ENCODE peak calls at places on chromosomes 11 and 22, in eight cellular contexts. B is breast epithelium, G is esophagus muscularis mucosa, J is transverse colon, M is upper lobe of left lung, Q is spleen, F is HCT116, I is stomach. R is an unnamed sample.

GRCh38 chr22:35258144-35258988 is 1.1 kb downstream of the HMGXB4 start:
- DNase-seq in J (peak), G (no peak), I (no peak), Q (no peak), M (no peak), B (no peak), F (no peak), R (no peak)

GRCh38 chr11:14336507-14337503 is 22.2 kb downstream of the RRAS2 start:
- DNase-seq in F (peak), J (no peak), I (no peak), Q (no peak), M (no peak), G (no peak), B (no peak), R (no peak)

GRCh38 chr11:63493127-63493526 is 2.2 kb upstream of the PLAAT5 start:
- DNase-seq in I (no peak), B (no peak), J (no peak), G (no peak), Q (no peak), M (no peak), F (no peak), R (no peak)

GRCh38 chr11:92224394-92225205 is at the start of gene FAT3:
- DNase-seq in G (no peak), I (no peak), F (no peak), B (no peak), Q (no peak), J (no peak), M (no peak), R (no peak)

GRCh38 chr11:107752954-107753822 is 41.3 kb upstream of the SLN start:
- DNase-seq in J (no peak), G (no peak), M (no peak), I (no peak), Q (no peak), F (no peak), B (no peak), R (no peak)

GRCh38 chr11:113148652-113149051 is 165.7 kb upstream of the TTC12 start:
- DNase-seq in I (no peak), Q (no peak), B (no peak), F (no peak), M (no peak), J (no peak), G (no peak), R (no peak)

GRCh38 chr11:3671334-3672254 is at the start of gene CHRNA10:
- DNase-seq in J (no peak), F (no peak), G (no peak), Q (no peak), B (no peak), M (no peak), I (no peak), R (no peak)

GRCh38 chr11:125062931-125063428 is at the start of gene SLC37A2:
- DNase-seq in G (peak), F (no peak), J (peak), B (no peak), M (peak), Q (peak), I (peak), R (peak)

GRCh38 chr11:34656062-34656720 is 35.3 kb downstream of the EHF start:
- DNase-seq in J (no peak), I (no peak), M (no peak), B (no peak), F (no peak), Q (no peak), G (no peak), R (no peak)

GRCh38 chr22:38570841-38571364 is 920 bp upstream of the DMC1 start:
- DNase-seq in Q (peak), J (peak), F (peak), B (no peak), M (peak), G (no peak), I (peak), R (peak)

GRCh38 chr22:27050771-27051170 is 393.4 kb downstream of the MIAT start:
- DNase-seq in B (no peak), F (no peak), G (no peak), M (no peak), I (no peak), J (no peak), Q (no peak), R (no peak)

GRCh38 chr11:69524291-69524882 is 42.9 kb downstream of the LINC01488 start:
- DNase-seq in Q (peak), I (no peak), B (peak), J (no peak), G (no peak), F (no peak), M (peak), R (peak)

GRCh38 chr11:28448186-28448585 is 340.0 kb downstream of the METTL15 start:
- DNase-seq in Q (no peak), I (no peak), B (no peak), F (no peak), J (no peak), G (no peak), M (no peak), R (no peak)

GRCh38 chr11:113168804-113169342 is 145.5 kb upstream of the TTC12 start:
- DNase-seq in G (no peak), Q (no peak), I (no peak), M (no peak), B (no peak), J (no peak), F (no peak), R (no peak)

GRCh38 chr11:100687032-100687629 is at the start of gene ARHGAP42:
- DNase-seq in J (peak), M (peak), F (no peak), Q (peak), I (peak), B (peak), G (no peak), R (peak)

GRCh38 chr22:37632174-37633081 is 7.0 kb upstream of the SH3BP1 start:
- DNase-seq in F (no peak), B (no peak), J (no peak), I (no peak), M (no peak), G (no peak), Q (peak), R (peak)

GRCh38 chr11:112260490-112260889 is at the start of gene PLET1:
- DNase-seq in M (no peak), I (no peak), Q (no peak), J (no peak), B (no peak), F (no peak), G (no peak), R (no peak)

GRCh38 chr11:123569387-123569786 is 85.0 kb downstream of the SCN3B start:
- DNase-seq in J (no peak), Q (no peak), F (no peak), M (no peak), G (no peak), I (no peak), B (no peak), R (no peak)

GRCh38 chr11:27965559-27965958 is 142.4 kb downstream of the KIF18A start:
- DNase-seq in J (no peak), I (no peak), G (no peak), M (no peak), F (no peak), B (no peak), Q (no peak), R (no peak)

GRCh38 chr11:34542085-34542484 is 28.5 kb upstream of the ELF5 start:
- DNase-seq in I (no peak), M (no peak), J (no peak), F (no peak), G (no peak), Q (no peak), B (no peak), R (no peak)

GRCh38 chr11:11998091-11998781 is 10.2 kb downstream of the DKK3 start:
- DNase-seq in F (no peak), I (no peak), B (no peak), G (no peak), M (no peak), Q (no peak), J (no peak), R (no peak)

GRCh38 chr11:119148855-119149370 is at the start of gene ABCG4:
- DNase-seq in I (peak), M (no peak), B (no peak), J (no peak), F (no peak), G (no peak), Q (no peak), R (no peak)

GRCh38 chr22:50315289-50316113 is 8.1 kb upstream of the PLXNB2 start:
- DNase-seq in F (no peak), M (no peak), I (no peak), J (no peak), G (no peak), B (no peak), Q (no peak), R (no peak)

GRCh38 chr22:33565580-33565995 is 354.7 kb downstream of the LARGE1 start:
- DNase-seq in J (no peak), Q (no peak), B (no peak), M (no peak), F (no peak), G (no peak), I (no peak), R (no peak)

GRCh38 chr11:119323532-119324033 is 6.7 kb upstream of the MCAM start:
- DNase-seq in M (peak), J (peak), F (peak), B (no peak), Q (no peak), I (peak), G (no peak), R (peak)

GRCh38 chr11:61734767-61735166 is 17.7 kb upstream of the MYRF start:
- DNase-seq in M (no peak), F (no peak), B (no peak), I (no peak), J (no peak), G (no peak), Q (no peak), R (no peak)

GRCh38 chr11:12215192-12215591 is 104.8 kb downstream of the MICAL2 start:
- DNase-seq in G (no peak), M (peak), J (no peak), B (no peak), Q (peak), I (no peak), F (no peak), R (no peak)

GRCh38 chr11:125372911-125373310 is 123.2 kb downstream of the FEZ1 start:
- DNase-seq in F (no peak), I (no peak), J (no peak), M (no peak), B (no peak), Q (peak), G (no peak), R (no peak)

GRCh38 chr22:39132871-39133524 is 19.5 kb downstream of the CBX7 start:
- DNase-seq in F (no peak), G (no peak), I (no peak), B (no peak), J (no peak), M (no peak), Q (peak), R (no peak)

GRCh38 chr11:30346068-30346688 is 23.3 kb downstream of the ARL14EP start:
- DNase-seq in G (no peak), B (no peak), M (no peak), Q (no peak), J (no peak), F (peak), I (no peak), R (no peak)

GRCh38 chr11:117934526-117935307 is 5.5 kb upstream of the TMPRSS13 start:
- DNase-seq in M (peak), F (no peak), Q (peak), G (no peak), I (peak), B (peak), J (no peak), R (peak)

GRCh38 chr22:35861451-35861850 is 143.8 kb downstream of the APOL5 start:
- DNase-seq in F (no peak), J (no peak), I (no peak), M (no peak), Q (no peak), B (no peak), G (no peak), R (no peak)

GRCh38 chr22:35921777-35922176 is 106.8 kb downstream of the RBFOX2 start:
- DNase-seq in M (peak), J (peak), Q (no peak), I (peak), G (no peak), F (peak), B (no peak), R (peak)

GRCh38 chr11:76672431-76673163 is 2.0 kb upstream of the LRRC32 start:
- DNase-seq in Q (peak), I (no peak), G (no peak), M (no peak), F (no peak), B (no peak), J (peak), R (no peak)

GRCh38 chr11:31809857-31810778 is 1.0 kb downstream of the PAX6 start:
- DNase-seq in J (no peak), F (no peak), B (peak), G (no peak), I (no peak), M (no peak), Q (peak), R (no peak)

GRCh38 chr11:57787205-57787604 is 25.6 kb downstream of the CTNND1 start:
- DNase-seq in G (no peak), J (no peak), B (no peak), M (no peak), I (no peak), F (no peak), Q (no peak), R (no peak)

GRCh38 chr11:117877120-117877784 is 794 bp upstream of the FXYD6 start:
- DNase-seq in B (no peak), J (no peak), G (no peak), Q (no peak), M (no peak), F (no peak), I (no peak), R (no peak)

GRCh38 chr22:18000441-18001039 is 23.8 kb downstream of the MICAL3 start:
- DNase-seq in Q (peak), M (no peak), I (no peak), F (no peak), J (peak), G (no peak), B (peak), R (peak)

GRCh38 chr11:129023968-129024676 is 81.5 kb upstream of the TP53AIP1 start:
- DNase-seq in B (peak), J (peak), M (peak), F (peak), Q (no peak), G (no peak), I (peak), R (no peak)

GRCh38 chr11:119727523-119728081 is 1.4 kb downstream of the NECTIN1 start:
- DNase-seq in F (no peak), M (peak), Q (peak), B (no peak), J (peak), I (peak), G (no peak), R (no peak)

GRCh38 chr22:23193420-23193819 is 13.1 kb downstream of the BCR start:
- DNase-seq in I (no peak), G (no peak), J (no peak), F (no peak), M (no peak), B (no peak), Q (no peak), R (no peak)

GRCh38 chr22:23190526-23190925 is 10.2 kb downstream of the BCR start:
- DNase-seq in M (no peak), G (no peak), Q (no peak), I (no peak), J (no peak), B (no peak), F (no peak), R (no peak)

GRCh38 chr22:23193882-23194281 is 13.6 kb downstream of the BCR start:
- DNase-seq in G (no peak), B (no peak), J (no peak), F (no peak), M (no peak), I (no peak), Q (no peak), R (no peak)

GRCh38 chr22:23192558-23192957 is 12.2 kb downstream of the BCR start:
- DNase-seq in J (no peak), B (no peak), G (no peak), Q (no peak), I (no peak), M (no peak), F (no peak), R (no peak)

GRCh38 chr22:23192133-23192532 is 11.8 kb downstream of the BCR start:
- DNase-seq in F (no peak), G (no peak), M (peak), Q (no peak), I (peak), B (no peak), J (no peak), R (no peak)
- TF ChIP-seq POLR2AphosphoS5 in F (no peak), G (no peak), M (peak), Q (no peak), I (no peak), B (no peak), J (no peak), R (no peak)

GRCh38 chr11:17839450-17839849 is 104.9 kb downstream of the KCNC1 start:
- DNase-seq in Q (no peak), I (no peak), G (no peak), J (no peak), F (no peak), M (no peak), B (no peak), R (no peak)
- TF ChIP-seq POLR2AphosphoS5 in Q (no peak), I (no peak), G (no peak), J (no peak), F (no peak), M (no peak), B (no peak), R (no peak)

DNA sequence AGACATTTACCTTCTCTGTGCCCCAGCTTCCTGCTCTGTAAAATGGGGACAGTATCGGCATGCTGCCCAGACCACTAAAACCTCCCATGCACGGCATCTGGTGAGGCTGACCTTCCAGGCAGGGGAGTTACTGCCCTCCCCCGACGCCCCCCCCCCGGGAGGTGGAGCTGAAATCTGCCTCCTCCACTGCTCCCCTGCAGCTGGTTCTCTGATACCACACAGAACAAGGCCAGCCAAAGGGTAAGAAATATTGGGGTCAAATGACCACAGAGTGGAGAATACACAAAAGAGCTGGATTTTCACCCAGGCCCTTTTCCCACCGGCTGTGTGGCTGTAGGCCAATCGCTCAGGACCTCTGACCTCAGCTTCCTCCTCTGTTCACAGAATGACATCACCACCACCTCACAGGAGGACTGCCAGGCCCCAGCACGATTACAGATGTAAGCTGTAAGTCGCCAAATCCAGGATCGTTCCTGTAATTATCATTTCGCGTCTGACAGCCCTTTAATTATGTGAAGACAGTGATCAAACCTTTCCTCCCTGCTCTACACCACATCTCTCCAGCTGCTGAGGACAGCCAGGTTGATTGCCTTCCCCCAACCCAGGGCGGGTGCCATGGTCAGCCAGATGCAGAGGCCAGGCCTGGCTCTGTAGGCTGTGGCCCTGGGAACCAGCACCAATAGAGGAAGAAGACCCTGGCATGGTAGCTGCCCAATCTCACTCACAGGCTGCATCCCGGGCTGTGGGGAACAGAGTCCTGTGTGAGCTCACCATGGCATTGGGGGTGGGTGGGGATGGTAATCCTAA is 35.7 kb upstream of the KLHL35 start:
- DNase-seq in Q (peak), G (no peak), B (no peak), J (peak), F (no peak), M (no peak), I (peak), R (no peak)
- TF ChIP-seq POLR2AphosphoS5 in Q (peak), G (no peak), B (no peak), J (no peak), F (no peak), M (no peak), I (no peak), R (no peak)

GRCh38 chr11:9787260-9787659 is 123.4 kb downstream of the SWAP70 start:
- DNase-seq in I (no peak), J (no peak), M (no peak), Q (no peak), G (no peak), F (no peak), B (no peak), R (no peak)

GRCh38 chr11:9789919-9790318 is 126.0 kb downstream of the SWAP70 start:
- DNase-seq in F (no peak), I (no peak), Q (no peak), G (no peak), J (no peak), M (no peak), B (no peak), R (no peak)

GRCh38 chr11:9784602-9785315 is 120.9 kb downstream of the SWAP70 start:
- DNase-seq in M (no peak), J (no peak), B (no peak), F (no peak), G (no peak), Q (no peak), I (no peak), R (no peak)

GRCh38 chr11:9790703-9791102 is 126.8 kb downstream of the SWAP70 start:
- DNase-seq in F (no peak), Q (no peak), I (no peak), B (no peak), M (no peak), G (no peak), J (no peak), R (no peak)

GRCh38 chr11:9787981-9788521 is 124.2 kb downstream of the SWAP70 start:
- DNase-seq in M (no peak), I (no peak), G (no peak), F (no peak), B (no peak), Q (no peak), J (peak), R (no peak)
- TF ChIP-seq POLR2AphosphoS5 in M (no peak), I (no peak), G (no peak), F (no peak), B (no peak), Q (no peak), J (no peak), R (no peak)

GRCh38 chr22:30427871-30428270 is 2.3 kb downstream of the MTFP1 start:
- DNase-seq in J (no peak), B (no peak), Q (no peak), M (no peak), G (no peak), I (no peak), F (no peak), R (no peak)

GRCh38 chr22:30430933-30431332 is 5.4 kb downstream of the MTFP1 start:
- DNase-seq in J (no peak), B (no peak), Q (no peak), M (no peak), I (no peak), G (no peak), F (no peak), R (no peak)

GRCh38 chr22:30432096-30432495 is 6.5 kb downstream of the MTFP1 start:
- DNase-seq in I (no peak), J (no peak), M (no peak), Q (no peak), B (no peak), F (no peak), G (no peak), R (no peak)

GRCh38 chr22:30432520-30432919 is 7.0 kb downstream of the MTFP1 start:
- DNase-seq in F (no peak), B (no peak), I (no peak), Q (no peak), J (no peak), G (no peak), M (no peak), R (no peak)

GRCh38 chr22:30429887-30430286 is 4.3 kb downstream of the MTFP1 start:
- DNase-seq in B (no peak), G (no peak), Q (no peak), F (no peak), M (no peak), I (no peak), J (no peak), R (no peak)
- TF ChIP-seq POLR2AphosphoS5 in B (no peak), G (no peak), Q (no peak), F (no peak), M (no peak), I (no peak), J (no peak), R (no peak)